ENCODE peak calls at places on chromosomes 6 and 20, in six cellular contexts. X, I, C, S, Y and D are unnamed samples.

GRCh38 chr20:52210037-52210990 is 18.7 kb upstream of the ZFP64 start:
- DNase-seq in S (no peak), Y (no peak), I (no peak), X (no peak), C (no peak), D (no peak)

GRCh38 chr6:4606016-4606415 is 170.2 kb upstream of the CDYL start:
- DNase-seq in S (no peak), X (no peak), C (no peak), Y (no peak), I (no peak), D (no peak)

GRCh38 chr6:14596410-14596809 is 478.8 kb downstream of the CD83 start:
- DNase-seq in X (peak), S (no peak), Y (no peak), I (no peak), C (no peak), D (peak)

GRCh38 chr6:35731414-35731735 is 5.5 kb upstream of the ARMC12 start:
- DNase-seq in I (peak), Y (peak), C (peak), X (peak), S (peak), D (peak)

GRCh38 chr6:165854863-165855593 is 192.0 kb upstream of the PDE10A start:
- DNase-seq in C (no peak), Y (no peak), S (no peak), I (no peak), X (no peak), D (no peak)

GRCh38 chr20:33262658-33263065 is 20.4 kb upstream of the BPIFB1 start:
- DNase-seq in S (no peak), C (peak), X (peak), Y (no peak), I (peak), D (peak)

GRCh38 chr6:56486681-56487080 is 156.0 kb downstream of the DST start:
- DNase-seq in S (no peak), C (no peak), I (no peak), Y (no peak), X (no peak), D (no peak)

GRCh38 chr6:163554663-163555062 is 140.1 kb downstream of the QKI start:
- DNase-seq in C (peak), X (peak), S (peak), Y (peak), I (peak), D (no peak)

GRCh38 chr6:144151010-144151727 is 852 bp downstream of the STX11 start:
- DNase-seq in Y (peak), I (no peak), X (no peak), S (peak), C (peak), D (no peak)

GRCh38 chr6:100554228-100554627 is 89.5 kb upstream of the SIM1 start:
- DNase-seq in S (no peak), X (no peak), C (no peak), Y (no peak), I (no peak), D (peak)

GRCh38 chr6:106486236-106486635 is 125.7 kb downstream of the CRYBG1 start:
- DNase-seq in Y (no peak), C (no peak), S (no peak), X (no peak), I (no peak), D (no peak)

GRCh38 chr6:146770965-146771735 is 172.4 kb downstream of the ADGB start:
- DNase-seq in S (no peak), C (peak), I (no peak), Y (peak), X (no peak), D (no peak)

GRCh38 chr6:113120214-113120576 is 737.0 kb upstream of the MARCKS start:
- DNase-seq in Y (no peak), S (no peak), X (no peak), C (no peak), I (no peak), D (peak)

GRCh38 chr20:39338977-39339376 is 376.8 kb downstream of the DHX35 start:
- DNase-seq in C (peak), S (peak), Y (no peak), I (no peak), X (no peak), D (peak)

GRCh38 chr6:142984386-142984785 is 39.4 kb upstream of the HIVEP2 start:
- DNase-seq in Y (no peak), X (no peak), I (no peak), S (no peak), C (no peak), D (no peak)

GRCh38 chr6:167684276-167685104 is 142.2 kb upstream of the AFDN start:
- DNase-seq in Y (no peak), S (no peak), I (no peak), C (no peak), X (peak), D (no peak)

GRCh38 chr20:43558412-43559146 is at the start of gene SGK2:
- DNase-seq in I (no peak), C (no peak), S (no peak), X (peak), Y (no peak), D (no peak)

GRCh38 chr6:160030103-160030502 is 61.2 kb downstream of the IGF2R start:
- DNase-seq in C (no peak), I (no peak), X (peak), Y (no peak), S (no peak), D (peak)

GRCh38 chr20:54058420-54059139 is 11.8 kb downstream of the BCAS1 start:
- DNase-seq in C (peak), I (no peak), Y (no peak), X (no peak), S (no peak), D (no peak)

GRCh38 chr20:32661820-32662528 is 11.8 kb downstream of the C20orf203 start:
- DNase-seq in Y (no peak), S (no peak), I (no peak), X (no peak), C (no peak), D (no peak)

GRCh38 chr6:123802697-123803455 is 789 bp upstream of the NKAIN2 start:
- DNase-seq in I (peak), C (peak), X (peak), S (peak), Y (peak), D (no peak)

GRCh38 chr6:148771212-148771601 is 24.4 kb downstream of the UST start:
- DNase-seq in S (no peak), I (no peak), X (peak), Y (no peak), C (no peak), D (no peak)

GRCh38 chr6:169813969-169814368 is 62.5 kb downstream of the ERMARD start:
- DNase-seq in C (no peak), Y (no peak), X (no peak), I (no peak), S (no peak), D (no peak)

GRCh38 chr20:3283222-3283820 is 44.3 kb upstream of the SLC4A11 start:
- DNase-seq in I (no peak), Y (no peak), X (no peak), S (no peak), C (no peak), D (no peak)
- TF ChIP-seq CTCF in I (no peak), Y (no peak), X (no peak), S (no peak), C (no peak), D (no peak)

GRCh38 chr6:162442675-162443074 is 284.9 kb downstream of the PRKN start:
- DNase-seq in C (peak), I (peak), Y (no peak), S (no peak), X (no peak), D (peak)
- TF ChIP-seq CTCF in C (peak), I (peak), Y (no peak), S (no peak), X (no peak), D (peak)

GRCh38 chr6:135888818-135889217 is 37.3 kb downstream of the PDE7B start:
- DNase-seq in Y (no peak), I (no peak), S (no peak), X (no peak), C (no peak), D (no peak)
- TF ChIP-seq CTCF in Y (no peak), I (no peak), S (no peak), X (no peak), C (no peak), D (no peak)

GRCh38 chr6:152356659-152357058 is 280.5 kb downstream of the SYNE1 start:
- DNase-seq in Y (no peak), S (peak), X (no peak), C (peak), I (no peak), D (no peak)
- TF ChIP-seq CTCF in Y (peak), S (peak), X (no peak), C (peak), I (peak), D (peak)

GRCh38 chr6:150081702-150082101 is 12.8 kb upstream of the ULBP3 start:
- DNase-seq in Y (no peak), C (no peak), X (no peak), S (no peak), I (no peak), D (no peak)
- TF ChIP-seq CTCF in Y (no peak), C (no peak), X (no peak), S (no peak), I (no peak), D (no peak)